ENCODE peak calls at places on chromosomes 12 and 14, in ten cellular contexts. O is OCI-LY7, F is right atrium auricular region, E is tibial artery, Q is tibial nerve, R is bronchial epithelial cell, W is kidney, V is BJ, H is left lung, C is upper lobe of left lung. Y is an unnamed sample.

GRCh38 chr14:34199585-34199984 is 248.7 kb upstream of the EGLN3 start:
- DNase-seq in O (no peak), F (no peak), E (no peak), Q (no peak), R (peak; percentile 67), W (no peak), V (peak; percentile 50), H (no peak), C (no peak), Y (no peak)

GRCh38 chr12:122834921-122835692 is at the start of gene HIP1R:
- DNase-seq in O (peak; percentile 69), F (no peak), E (no peak), Q (no peak), R (no peak), W (peak; percentile 83), V (no peak), H (no peak), C (peak; percentile 92), Y (no peak)

GRCh38 chr12:56571131-56571530 is 49.5 kb downstream of the RBMS2 start:
- DNase-seq in O (no peak), F (no peak), E (no peak), Q (no peak), R (no peak), W (no peak), V (no peak), H (no peak), C (no peak), Y (no peak)

GRCh38 chr12:38956337-38956736 is 50.9 kb upstream of the CPNE8 start:
- DNase-seq in O (no peak), F (no peak), E (no peak), Q (no peak), R (peak; percentile 70), W (no peak), V (no peak), H (no peak), C (no peak), Y (no peak)

GRCh38 chr12:109461846-109462766 is 15.0 kb downstream of the KCTD10 start:
- DNase-seq in O (no peak), F (peak; percentile 93), E (peak; percentile 94), Q (peak; percentile 90), R (peak; percentile 82), W (peak; percentile 97), V (peak; percentile 98), H (peak; percentile 88), C (no peak), Y (peak; percentile 90)

GRCh38 chr14:33376510-33376909 is 437.8 kb downstream of the NPAS3 start:
- DNase-seq in O (no peak), F (no peak), E (no peak), Q (no peak), R (no peak), W (no peak), V (no peak), H (no peak), C (no peak), Y (no peak)

GRCh38 chr12:69601962-69602685 is 8.6 kb downstream of the LRRC10 start:
- DNase-seq in O (no peak), F (no peak), E (no peak), Q (no peak), R (no peak), W (no peak), V (no peak), H (no peak), C (no peak), Y (no peak)

GRCh38 chr14:59189822-59190368 is 1.4 kb downstream of the DAAM1 start:
- DNase-seq in O (peak; percentile 83), F (peak; percentile 93), E (peak; percentile 93), Q (peak; percentile 76), R (peak; percentile 77), W (peak; percentile 94), V (peak; percentile 44), H (peak; percentile 90), C (peak; percentile 61), Y (peak; percentile 81)

GRCh38 chr12:121033625-121034349 is 5.3 kb downstream of the OASL start:
- DNase-seq in O (no peak), F (no peak), E (no peak), Q (no peak), R (peak; percentile 93), W (no peak), V (no peak), H (no peak), C (peak; percentile 27), Y (no peak)

GRCh38 chr14:104882325-104882973 is 17.4 kb downstream of the CEP170B start:
- DNase-seq in O (peak; percentile 23), F (no peak), E (no peak), Q (no peak), R (peak; percentile 81), W (peak; percentile 84), V (no peak), H (peak; percentile 81), C (peak; percentile 78), Y (peak; percentile 14)

GRCh38 chr14:51185180-51185579 is 54.9 kb upstream of the TMX1 start:
- DNase-seq in O (no peak), F (no peak), E (no peak), Q (no peak), R (no peak), W (no peak), V (no peak), H (no peak), C (no peak), Y (no peak)

GRCh38 chr14:94158239-94158888 is 15.8 kb upstream of the PPP4R4 start:
- DNase-seq in O (no peak), F (no peak), E (no peak), Q (no peak), R (peak; percentile 14), W (no peak), V (no peak), H (no peak), C (no peak), Y (no peak)

GRCh38 chr12:107610030-107610859 is 75.4 kb upstream of the PWP1 start:
- DNase-seq in O (peak; percentile 38), F (no peak), E (no peak), Q (no peak), R (peak; percentile 34), W (no peak), V (no peak), H (no peak), C (no peak), Y (no peak)

GRCh38 chr12:109999983-110000505 is 814 bp downstream of the ANKRD13A start:
- DNase-seq in O (peak; percentile 76), F (no peak), E (peak; percentile 31), Q (no peak), R (no peak), W (peak; percentile 79), V (no peak), H (peak; percentile 40), C (no peak), Y (no peak)

GRCh38 chr12:128268348-128268725 is 1.4 kb downstream of the TMEM132C start:
- DNase-seq in O (no peak), F (no peak), E (no peak), Q (no peak), R (no peak), W (no peak), V (no peak), H (no peak), C (peak; percentile 81), Y (no peak)

GRCh38 chr14:35257809-35258208 is 34.4 kb upstream of the PSMA6 start:
- DNase-seq in O (no peak), F (no peak), E (no peak), Q (no peak), R (no peak), W (no peak), V (no peak), H (no peak), C (no peak), Y (no peak)

GRCh38 chr14:35258420-35258819 is 33.8 kb upstream of the PSMA6 start:
- DNase-seq in O (no peak), F (no peak), E (no peak), Q (no peak), R (no peak), W (no peak), V (no peak), H (no peak), C (no peak), Y (no peak)

GRCh38 chr14:35261774-35262173 is 30.4 kb upstream of the PSMA6 start:
- DNase-seq in O (peak; percentile 16), F (no peak), E (no peak), Q (no peak), R (peak; percentile 4), W (no peak), V (no peak), H (no peak), C (no peak), Y (no peak)
- TF ChIP-seq CTCF in O (peak; percentile 52), F (peak; percentile 39), E (peak; percentile 18), Q (no peak), R (peak; percentile 3), W (peak; percentile 31), V (peak; percentile 17), H (no peak), C (no peak), Y (peak; percentile 56)

GRCh38 chr12:870378-870777 is 79.1 kb downstream of the RAD52 start:
- DNase-seq in O (no peak), F (no peak), E (no peak), Q (no peak), R (no peak), W (no peak), V (no peak), H (no peak), C (no peak), Y (no peak)
- H3K36me3 ChIP-seq in O (peaks cover 65% of the 10 kb centered on the region), F (peaks cover 83% of the 10 kb centered on the region), E (peaks cover 33% of the 10 kb centered on the region), Q (peaks cover 88% of the 10 kb centered on the region), R (peaks cover 11% of the 10 kb centered on the region), W (peaks cover 28% of the 10 kb centered on the region), V (peaks cover 7% of the 10 kb centered on the region), H (no peaks in the 10 kb centered on the region), C (peaks cover 13% of the 10 kb centered on the region), Y (peaks cover 80% of the 10 kb centered on the region)

DNA sequence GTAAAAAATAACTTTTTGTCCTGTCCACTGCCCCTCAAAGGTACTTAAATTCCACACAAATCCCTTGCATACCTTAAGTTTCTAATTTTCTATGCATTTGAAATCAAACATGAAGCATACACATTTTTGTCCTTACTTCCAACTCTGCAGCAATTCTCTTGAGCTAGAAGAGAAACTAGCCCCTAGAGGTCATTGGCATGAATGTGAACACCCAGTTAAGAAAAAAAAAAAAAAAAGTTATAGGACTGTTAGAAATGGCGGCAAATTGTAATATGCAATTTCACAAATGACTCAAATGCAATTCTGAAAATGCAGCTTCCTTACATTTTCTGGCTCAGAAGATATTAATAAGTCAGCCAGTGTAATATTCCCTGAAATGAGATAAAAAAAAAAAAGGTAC is 4.6 kb upstream of the ESR2 start:
- DNase-seq in O (peak; percentile 25), F (no peak), E (no peak), Q (no peak), R (no peak), W (no peak), V (no peak), H (no peak), C (no peak), Y (no peak)
- TF ChIP-seq CTCF in O (peak; percentile 49), F (no peak), E (no peak), Q (no peak), R (no peak), W (no peak), V (no peak), H (no peak), C (no peak), Y (no peak)

DNA sequence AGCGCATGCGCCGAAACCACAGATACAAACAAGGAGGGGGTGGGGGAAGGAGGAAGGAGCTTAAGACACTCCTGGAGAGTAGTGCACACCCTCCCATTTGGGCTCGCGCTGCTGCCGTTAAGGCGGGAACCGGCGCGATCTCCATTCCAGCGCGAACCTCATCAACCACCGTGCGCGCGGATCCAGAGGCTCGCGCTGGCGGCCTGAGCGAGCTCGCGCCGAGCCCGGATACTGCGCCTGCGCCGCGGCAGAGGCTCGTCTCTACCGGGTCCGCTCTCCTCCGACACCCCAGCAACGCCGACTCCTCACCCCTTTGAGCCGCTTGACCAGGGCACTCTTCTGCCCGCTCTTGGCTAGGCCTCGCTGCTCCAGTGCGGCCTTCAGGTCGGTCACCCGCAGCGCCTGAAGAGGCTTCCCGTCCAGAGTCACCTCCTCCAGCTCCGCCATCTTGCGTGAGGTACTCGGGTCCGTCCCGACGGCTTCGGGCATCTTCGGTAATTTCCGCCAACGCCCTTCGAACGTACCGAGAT is at the start of gene ACIN1:
- DNase-seq in O (peak; percentile 94), F (peak; percentile 80), E (peak; percentile 70), Q (peak; percentile 37), R (peak; percentile 73), W (no peak), V (peak; percentile 56), H (peak; percentile 80), C (peak; percentile 94), Y (no peak)
- H3K36me3 ChIP-seq in O (peaks cover 65% of the 10 kb centered on the region), F (peaks cover 45% of the 10 kb centered on the region), E (peaks cover 48% of the 10 kb centered on the region), Q (peaks cover 52% of the 10 kb centered on the region), R (peaks cover 12% of the 10 kb centered on the region), W (peaks cover 19% of the 10 kb centered on the region), V (peaks cover 15% of the 10 kb centered on the region), H (no peaks in the 10 kb centered on the region), C (peaks cover 5% of the 10 kb centered on the region), Y (peaks cover 50% of the 10 kb centered on the region)

Y was measured in left ventricle myocardium inferior.